ENCODE peak calls at places on chromosomes 4 and X, in nine cellular contexts. One of them, this sample, is unnamed.
A peak's percentile ranks its signal among the peaks of the same experiment; 100 is the strongest.

GRCh38 chr4:40747436-40747835 is 2.3 kb upstream of the NSUN7 start:
- DNase-seq in Karpas-422: no peak
- DNase-seq in aorta: no peak
- DNase-seq in suprapubic skin: no peak
- DNase-seq in ovary: no peak
- DNase-seq in tibial nerve: no peak
- DNase-seq in uterus: no peak
- DNase-seq in endothelial cell of umbilical vein: no peak
- DNase-seq in tibial artery: no peak
- DNase-seq in this sample: no peak

GRCh38 chrX:108090474-108091265 is 672 bp downstream of the PSMD10 start:
- DNase-seq in aorta: no peak
- DNase-seq in ovary: no peak
- DNase-seq in Karpas-422: peak; percentile 44
- DNase-seq in suprapubic skin: no peak
- DNase-seq in tibial nerve: no peak
- DNase-seq in tibial artery: no peak
- DNase-seq in endothelial cell of umbilical vein: peak; percentile 39
- DNase-seq in uterus: no peak
- DNase-seq in this sample: no peak

GRCh38 chrX:54452920-54453319 is 12.7 kb downstream of the TSR2 start:
- DNase-seq in aorta: no peak
- DNase-seq in uterus: no peak
- DNase-seq in Karpas-422: peak; percentile 67
- DNase-seq in tibial nerve: no peak
- DNase-seq in suprapubic skin: no peak
- DNase-seq in ovary: no peak
- DNase-seq in endothelial cell of umbilical vein: no peak
- DNase-seq in tibial artery: no peak
- DNase-seq in this sample: no peak

GRCh38 chr4:89022426-89023128 is 34.4 kb downstream of the FAM13A start:
- DNase-seq in Karpas-422: no peak
- DNase-seq in tibial artery: no peak
- DNase-seq in endothelial cell of umbilical vein: no peak
- DNase-seq in uterus: no peak
- DNase-seq in suprapubic skin: no peak
- DNase-seq in ovary: no peak
- DNase-seq in aorta: no peak
- DNase-seq in tibial nerve: no peak
- DNase-seq in this sample: no peak

GRCh38 chr4:8867624-8868320 is 3.9 kb downstream of the HMX1 start:
- DNase-seq in Karpas-422: no peak
- DNase-seq in tibial artery: no peak
- DNase-seq in endothelial cell of umbilical vein: no peak
- DNase-seq in suprapubic skin: no peak
- DNase-seq in aorta: no peak
- DNase-seq in ovary: no peak
- DNase-seq in uterus: no peak
- DNase-seq in tibial nerve: no peak
- DNase-seq in this sample: no peak

GRCh38 chrX:110146521-110146920 is 143.6 kb downstream of the TMEM164 start:
- DNase-seq in uterus: peak; percentile 18
- DNase-seq in ovary: peak; percentile 63
- DNase-seq in tibial nerve: peak; percentile 68
- DNase-seq in tibial artery: no peak
- DNase-seq in endothelial cell of umbilical vein: peak; percentile 36
- DNase-seq in suprapubic skin: no peak
- DNase-seq in aorta: no peak
- DNase-seq in Karpas-422: peak; percentile 83
- DNase-seq in this sample: no peak

GRCh38 chrX:131783555-131784338 is 239.4 kb upstream of the STK26 start:
- DNase-seq in endothelial cell of umbilical vein: no peak
- DNase-seq in tibial artery: no peak
- DNase-seq in uterus: peak; percentile 78
- DNase-seq in tibial nerve: no peak
- DNase-seq in ovary: peak; percentile 89
- DNase-seq in aorta: peak; percentile 72
- DNase-seq in suprapubic skin: no peak
- DNase-seq in Karpas-422: peak; percentile 95
- DNase-seq in this sample: no peak

GRCh38 chr4:129583868-129584267 is 487.9 kb downstream of the C4orf33 start:
- DNase-seq in endothelial cell of umbilical vein: no peak
- DNase-seq in tibial nerve: peak; percentile 68
- DNase-seq in ovary: no peak
- DNase-seq in suprapubic skin: no peak
- DNase-seq in aorta: no peak
- DNase-seq in Karpas-422: no peak
- DNase-seq in uterus: no peak
- DNase-seq in tibial artery: no peak
- DNase-seq in this sample: no peak

GRCh38 chrX:131762802-131763234 is 218.9 kb downstream of the OR13H1 start:
- DNase-seq in suprapubic skin: no peak
- DNase-seq in endothelial cell of umbilical vein: no peak
- DNase-seq in aorta: peak; percentile 57
- DNase-seq in tibial artery: no peak
- DNase-seq in Karpas-422: peak; percentile 95
- DNase-seq in tibial nerve: no peak
- DNase-seq in uterus: peak; percentile 55
- DNase-seq in ovary: peak; percentile 76
- DNase-seq in this sample: no peak

GRCh38 chrX:63718010-63718694 is 66.9 kb downstream of the ARHGEF9 start:
- DNase-seq in uterus: no peak
- DNase-seq in aorta: no peak
- DNase-seq in suprapubic skin: no peak
- DNase-seq in tibial artery: no peak
- DNase-seq in Karpas-422: no peak
- DNase-seq in endothelial cell of umbilical vein: no peak
- DNase-seq in tibial nerve: no peak
- DNase-seq in ovary: no peak
- DNase-seq in this sample: no peak

GRCh38 chrX:72305286-72306084 is at the start of gene CITED1:
- DNase-seq in aorta: no peak
- DNase-seq in Karpas-422: no peak
- DNase-seq in uterus: no peak
- DNase-seq in ovary: no peak
- DNase-seq in tibial artery: peak; percentile 62
- DNase-seq in suprapubic skin: no peak
- DNase-seq in endothelial cell of umbilical vein: no peak
- DNase-seq in tibial nerve: no peak
- DNase-seq in this sample: no peak

GRCh38 chrX:131895002-131895401 is 128.1 kb upstream of the STK26 start:
- DNase-seq in ovary: no peak
- DNase-seq in tibial nerve: no peak
- DNase-seq in uterus: no peak
- DNase-seq in endothelial cell of umbilical vein: no peak
- DNase-seq in suprapubic skin: no peak
- DNase-seq in aorta: no peak
- DNase-seq in tibial artery: no peak
- DNase-seq in Karpas-422: no peak
- DNase-seq in this sample: no peak

GRCh38 chr4:146274774-146275173 is 60.4 kb downstream of the REELD1 start:
- DNase-seq in aorta: no peak
- DNase-seq in tibial artery: no peak
- DNase-seq in suprapubic skin: no peak
- DNase-seq in endothelial cell of umbilical vein: no peak
- DNase-seq in uterus: no peak
- DNase-seq in tibial nerve: no peak
- DNase-seq in Karpas-422: no peak
- DNase-seq in ovary: no peak
- DNase-seq in this sample: no peak

GRCh38 chr4:146273204-146273901 is 59.0 kb downstream of the REELD1 start:
- DNase-seq in ovary: no peak
- DNase-seq in tibial artery: no peak
- DNase-seq in uterus: no peak
- DNase-seq in Karpas-422: no peak
- DNase-seq in aorta: no peak
- DNase-seq in suprapubic skin: no peak
- DNase-seq in endothelial cell of umbilical vein: no peak
- DNase-seq in tibial nerve: no peak
- DNase-seq in this sample: no peak

GRCh38 chr4:146267826-146268225 is 53.5 kb downstream of the REELD1 start:
- DNase-seq in endothelial cell of umbilical vein: no peak
- DNase-seq in Karpas-422: no peak
- DNase-seq in tibial nerve: no peak
- DNase-seq in suprapubic skin: no peak
- DNase-seq in uterus: no peak
- DNase-seq in ovary: no peak
- DNase-seq in tibial artery: no peak
- DNase-seq in aorta: no peak
- DNase-seq in this sample: no peak

GRCh38 chr4:146269228-146269653 is 54.9 kb downstream of the REELD1 start:
- DNase-seq in uterus: no peak
- DNase-seq in suprapubic skin: no peak
- DNase-seq in tibial nerve: no peak
- DNase-seq in endothelial cell of umbilical vein: no peak
- DNase-seq in aorta: no peak
- DNase-seq in ovary: no peak
- DNase-seq in Karpas-422: no peak
- DNase-seq in tibial artery: no peak
- DNase-seq in this sample: no peak

GRCh38 chr4:146271466-146271865 is 57.1 kb downstream of the REELD1 start:
- DNase-seq in tibial artery: no peak
- DNase-seq in ovary: no peak
- DNase-seq in endothelial cell of umbilical vein: no peak
- DNase-seq in tibial nerve: no peak
- DNase-seq in Karpas-422: no peak
- DNase-seq in suprapubic skin: no peak
- DNase-seq in aorta: no peak
- DNase-seq in uterus: no peak
- DNase-seq in this sample: no peak
- H3K27ac ChIP-seq in tibial artery: no peak overlapping the region
- H3K27ac ChIP-seq in ovary: no peak overlapping the region
- H3K27ac ChIP-seq in endothelial cell of umbilical vein: no peak overlapping the region
- H3K27ac ChIP-seq in tibial nerve: no peak overlapping the region
- H3K27ac ChIP-seq in Karpas-422: no peak overlapping the region
- H3K27ac ChIP-seq in suprapubic skin: no peak overlapping the region
- H3K27ac ChIP-seq in aorta: no peak overlapping the region
- H3K27ac ChIP-seq in uterus: no peak overlapping the region
- H3K27ac ChIP-seq in this sample: no peak overlapping the region

DNA sequence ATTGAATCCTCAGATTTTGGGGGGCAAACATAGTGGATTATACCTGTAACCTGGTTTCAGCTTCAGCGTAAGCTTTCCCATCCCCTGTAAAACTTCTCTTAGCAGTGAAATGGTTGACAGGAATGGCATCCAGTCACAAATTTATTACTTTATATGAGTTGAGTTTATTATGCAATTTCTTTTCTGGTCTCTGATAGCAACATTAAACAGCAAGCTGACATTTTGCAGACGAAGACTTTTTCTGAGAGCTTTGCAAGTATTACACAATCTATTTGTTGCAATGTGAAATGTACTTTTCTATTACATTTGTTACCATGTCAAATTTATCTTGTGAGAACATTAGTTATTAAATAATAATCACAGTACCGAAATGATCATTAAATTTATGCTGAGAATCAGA is 60.6 kb downstream of the GSPT2 start:
- DNase-seq in tibial artery: no peak
- DNase-seq in endothelial cell of umbilical vein: no peak
- DNase-seq in ovary: no peak
- DNase-seq in suprapubic skin: no peak
- DNase-seq in Karpas-422: no peak
- DNase-seq in tibial nerve: no peak
- DNase-seq in uterus: no peak
- DNase-seq in aorta: no peak
- DNase-seq in this sample: no peak
- H3K4me3 ChIP-seq in tibial artery: peak overlapping the region; percentile 56
- H3K4me3 ChIP-seq in endothelial cell of umbilical vein: no peak overlapping the region
- H3K4me3 ChIP-seq in ovary: no peak overlapping the region
- H3K4me3 ChIP-seq in suprapubic skin: peak overlapping the region; percentile 55
- H3K4me3 ChIP-seq in Karpas-422: peak overlapping the region; percentile 79
- H3K4me3 ChIP-seq in tibial nerve: no peak overlapping the region
- H3K4me3 ChIP-seq in uterus: no peak overlapping the region
- H3K4me3 ChIP-seq in aorta: no peak overlapping the region
- H3K4me3 ChIP-seq in this sample: peak overlapping the region; percentile 46

DNA sequence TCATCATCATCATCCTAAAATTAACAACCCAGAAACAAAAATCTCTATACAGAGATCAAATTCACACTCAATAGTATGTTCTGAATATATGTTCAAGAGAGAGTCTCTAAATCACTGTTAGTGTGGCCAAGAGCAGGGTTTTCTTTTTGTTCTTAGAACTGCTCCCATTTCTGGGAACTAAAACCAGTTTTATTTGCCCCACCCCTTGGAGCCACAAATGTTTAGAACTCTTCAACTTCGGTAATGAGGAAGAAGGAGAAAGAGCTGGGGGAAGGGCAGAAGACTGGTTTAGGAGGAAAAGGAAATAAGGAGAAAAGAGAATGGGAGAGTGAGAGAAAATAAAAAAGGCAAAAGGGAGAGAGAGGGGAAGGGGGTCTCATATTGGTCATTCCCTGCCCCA is 32.3 kb downstream of the CYBB start:
- DNase-seq in uterus: no peak
- DNase-seq in tibial nerve: peak; percentile 6
- DNase-seq in suprapubic skin: no peak
- DNase-seq in Karpas-422: no peak
- DNase-seq in aorta: no peak
- DNase-seq in tibial artery: no peak
- DNase-seq in endothelial cell of umbilical vein: no peak
- DNase-seq in ovary: no peak
- DNase-seq in this sample: no peak
- H3K4me1 ChIP-seq in uterus: no peaks in the 10 kb centered on the region
- H3K4me1 ChIP-seq in tibial nerve: no peaks in the 10 kb centered on the region
- H3K4me1 ChIP-seq in suprapubic skin: no peaks in the 10 kb centered on the region
- H3K4me1 ChIP-seq in Karpas-422: peaks cover 57% of the 10 kb centered on the region
- H3K4me1 ChIP-seq in aorta: no peaks in the 10 kb centered on the region
- H3K4me1 ChIP-seq in tibial artery: no peaks in the 10 kb centered on the region
- H3K4me1 ChIP-seq in endothelial cell of umbilical vein: no peaks in the 10 kb centered on the region
- H3K4me1 ChIP-seq in ovary: no peaks in the 10 kb centered on the region
- H3K4me1 ChIP-seq in this sample: no peaks in the 10 kb centered on the region

GRCh38 chrX:136692271-136692670 is 44.3 kb downstream of the CD40LG start:
- DNase-seq in Karpas-422: no peak
- DNase-seq in aorta: no peak
- DNase-seq in ovary: no peak
- DNase-seq in tibial artery: no peak
- DNase-seq in tibial nerve: no peak
- DNase-seq in suprapubic skin: no peak
- DNase-seq in endothelial cell of umbilical vein: no peak
- DNase-seq in uterus: no peak
- DNase-seq in this sample: no peak

GRCh38 chrX:136689441-136689840 is 41.5 kb downstream of the CD40LG start:
- DNase-seq in tibial nerve: no peak
- DNase-seq in endothelial cell of umbilical vein: no peak
- DNase-seq in suprapubic skin: no peak
- DNase-seq in ovary: no peak
- DNase-seq in tibial artery: no peak
- DNase-seq in Karpas-422: no peak
- DNase-seq in uterus: no peak
- DNase-seq in aorta: no peak
- DNase-seq in this sample: no peak

GRCh38 chrX:136691028-136691809 is 43.3 kb downstream of the CD40LG start:
- DNase-seq in tibial nerve: no peak
- DNase-seq in uterus: no peak
- DNase-seq in suprapubic skin: no peak
- DNase-seq in endothelial cell of umbilical vein: no peak
- DNase-seq in Karpas-422: peak; percentile 43
- DNase-seq in ovary: no peak
- DNase-seq in tibial artery: no peak
- DNase-seq in aorta: no peak
- DNase-seq in this sample: no peak

GRCh38 chrX:136694491-136695087 is 46.6 kb downstream of the CD40LG start:
- DNase-seq in Karpas-422: peak; percentile 86
- DNase-seq in tibial nerve: no peak
- DNase-seq in tibial artery: no peak
- DNase-seq in suprapubic skin: no peak
- DNase-seq in uterus: no peak
- DNase-seq in ovary: no peak
- DNase-seq in aorta: no peak
- DNase-seq in endothelial cell of umbilical vein: peak; percentile 19
- DNase-seq in this sample: no peak
- H3K27ac ChIP-seq in Karpas-422: peak overlapping the region; percentile 29
- H3K27ac ChIP-seq in tibial nerve: no peak overlapping the region
- H3K27ac ChIP-seq in tibial artery: no peak overlapping the region
- H3K27ac ChIP-seq in suprapubic skin: no peak overlapping the region
- H3K27ac ChIP-seq in uterus: no peak overlapping the region
- H3K27ac ChIP-seq in ovary: no peak overlapping the region
- H3K27ac ChIP-seq in aorta: no peak overlapping the region
- H3K27ac ChIP-seq in endothelial cell of umbilical vein: no peak overlapping the region
- H3K27ac ChIP-seq in this sample: no peak overlapping the region